ENCODE peak calls at places on chromosome 14, in six cellular contexts. S is left ventricle myocardium inferior, J is astrocyte, H is BJ, Z is fibroblast of lung, M is psoas muscle. B is an unnamed sample. For H3K27me3, the result is how much of the 10 kb centered on the place peaks cover.

GRCh38 chr14:89491701-89492381 is 74.8 kb upstream of the FOXN3 start:
- DNase-seq in S (no peak), Z (peak), J (peak), H (no peak), M (no peak), B (no peak)

GRCh38 chr14:99524091-99524661 is 43.0 kb downstream of the CCNK start:
- DNase-seq in S (peak), M (peak), Z (peak), H (no peak), J (peak), B (no peak)

GRCh38 chr14:84929834-84930233 is 600.1 kb upstream of the FLRT2 start:
- DNase-seq in J (no peak), M (no peak), H (no peak), S (no peak), Z (no peak), B (no peak)

GRCh38 chr14:81772391-81772790 is 238.7 kb upstream of the SEL1L start:
- DNase-seq in S (no peak), Z (no peak), H (no peak), J (no peak), M (no peak), B (no peak)

GRCh38 chr14:98695809-98696208 is 576.2 kb downstream of the BCL11B start:
- DNase-seq in J (no peak), S (no peak), M (no peak), Z (no peak), H (no peak), B (no peak)

GRCh38 chr14:105528859-105529505 is 2.6 kb downstream of the TMEM121 start:
- DNase-seq in Z (no peak), S (no peak), M (no peak), J (no peak), H (no peak), B (peak)

GRCh38 chr14:79483472-79483871 is 727.8 kb downstream of the DIO2 start:
- DNase-seq in Z (peak), S (no peak), H (peak), M (no peak), J (peak), B (no peak)

GRCh38 chr14:102164241-102164641 is 24.5 kb downstream of the WDR20 start:
- DNase-seq in J (no peak), Z (peak), S (no peak), H (no peak), M (no peak), B (no peak)

GRCh38 chr14:101567252-101567651 is 6.0 kb downstream of the DIO3 start:
- DNase-seq in H (no peak), J (no peak), Z (no peak), S (no peak), M (no peak), B (no peak)

GRCh38 chr14:22980672-22981089 is 1.7 kb downstream of the AJUBA start:
- DNase-seq in Z (peak), J (no peak), S (peak), M (peak), H (no peak), B (no peak)

GRCh38 chr14:72863216-72864006 is 30.5 kb downstream of the DPF3 start:
- DNase-seq in M (no peak), Z (no peak), J (no peak), S (no peak), H (no peak), B (peak)

GRCh38 chr14:21923820-21924219 is 250.2 kb upstream of the OR4E1 start:
- DNase-seq in H (no peak), Z (no peak), J (no peak), S (no peak), M (no peak), B (no peak)

GRCh38 chr14:32710351-32711102 is 228.2 kb upstream of the NPAS3 start:
- DNase-seq in M (no peak), Z (peak), H (no peak), S (no peak), J (peak), B (no peak)

GRCh38 chr14:76426161-76426696 is 50.3 kb downstream of the ESRRB start:
- DNase-seq in M (no peak), S (no peak), H (no peak), Z (no peak), J (no peak), B (no peak)

GRCh38 chr14:99609245-99610117 is 5.5 kb upstream of the CCDC85C start:
- DNase-seq in J (no peak), Z (no peak), H (no peak), M (no peak), S (no peak), B (no peak)

GRCh38 chr14:54722791-54723432 is 156.0 kb downstream of the SAMD4A start:
- DNase-seq in S (no peak), J (peak), Z (peak), H (no peak), M (no peak), B (no peak)

GRCh38 chr14:99267871-99268775 is 3.9 kb downstream of the BCL11B start:
- DNase-seq in Z (no peak), M (no peak), H (no peak), S (no peak), J (no peak), B (no peak)

GRCh38 chr14:75896341-75896740 is 85.5 kb downstream of the TGFB3 start:
- DNase-seq in Z (peak), S (no peak), H (no peak), M (no peak), J (peak), B (no peak)

GRCh38 chr14:69574266-69574953 is at the start of gene CCDC177:
- DNase-seq in H (no peak), S (no peak), M (peak), J (no peak), Z (peak), B (peak)

GRCh38 chr14:77889971-77890442 is 90.1 kb downstream of the ADCK1 start:
- DNase-seq in J (peak), H (peak), Z (peak), M (no peak), S (no peak), B (no peak)

GRCh38 chr14:40909906-40910305 is 696.8 kb upstream of the LRFN5 start:
- DNase-seq in H (no peak), S (no peak), M (no peak), Z (no peak), J (no peak), B (no peak)

GRCh38 chr14:68199465-68200145 is 380.0 kb downstream of the RAD51B start:
- DNase-seq in S (peak), J (peak), H (no peak), M (no peak), Z (peak), B (no peak)

GRCh38 chr14:58362798-58363412 is 32.8 kb upstream of the TOMM20L start:
- DNase-seq in H (no peak), Z (peak), S (no peak), J (peak), M (no peak), B (no peak)

GRCh38 chr14:51498411-51499227 is 153.1 kb upstream of the FRMD6 start:
- DNase-seq in M (no peak), Z (no peak), J (no peak), H (no peak), S (no peak), B (no peak)

GRCh38 chr14:69612014-69612758 is 790 bp downstream of the SUSD6 start:
- DNase-seq in M (peak), Z (peak), S (peak), H (no peak), J (no peak), B (peak)

GRCh38 chr14:105019861-105020814 is 745 bp downstream of the CDCA4 start:
- DNase-seq in J (no peak), Z (peak), H (no peak), M (peak), S (no peak), B (peak)

GRCh38 chr14:54529811-54530210 is 20.1 kb downstream of the CGRRF1 start:
- DNase-seq in J (peak), Z (peak), M (no peak), H (peak), S (no peak), B (no peak)

GRCh38 chr14:85531594-85532391 is 1.8 kb downstream of the FLRT2 start:
- DNase-seq in J (peak), H (no peak), S (peak), Z (peak), M (peak), B (no peak)

GRCh38 chr14:101862177-101862576 is 100.7 kb downstream of the PPP2R5C start:
- DNase-seq in H (no peak), J (peak), S (no peak), M (no peak), Z (peak), B (no peak)

GRCh38 chr14:74048291-74048690 is 29.1 kb downstream of the BBOF1 start:
- DNase-seq in H (no peak), Z (peak), M (no peak), J (peak), S (no peak), B (no peak)
- TF ChIP-seq CTCF in H (no peak), Z (no peak), M (no peak), J (peak), S (no peak), B (no peak)

GRCh38 chr14:96002511-96002884 is 36.7 kb upstream of the C14orf132 start:
- DNase-seq in S (no peak), J (no peak), Z (no peak), H (no peak), M (no peak), B (no peak)
- H3K27me3 ChIP-seq in S (half or more), J (under half), Z (under half), H (under half), M (under half), B (under half)

GRCh38 chr14:24674204-24674970 is 40.4 kb upstream of the GZMB start:
- DNase-seq in S (no peak), M (no peak), J (no peak), Z (no peak), H (no peak), B (peak)
- H3K4me3 ChIP-seq in S (no peak), M (no peak), J (no peak), Z (no peak), H (no peak), B (peak)

GRCh38 chr14:61080591-61081010 is 99.6 kb downstream of the SLC38A6 start:
- DNase-seq in H (peak), M (no peak), J (peak), S (no peak), Z (peak), B (peak)
- TF ChIP-seq CTCF in H (peak), M (no peak), J (no peak), S (no peak), Z (no peak), B (peak)

DNA sequence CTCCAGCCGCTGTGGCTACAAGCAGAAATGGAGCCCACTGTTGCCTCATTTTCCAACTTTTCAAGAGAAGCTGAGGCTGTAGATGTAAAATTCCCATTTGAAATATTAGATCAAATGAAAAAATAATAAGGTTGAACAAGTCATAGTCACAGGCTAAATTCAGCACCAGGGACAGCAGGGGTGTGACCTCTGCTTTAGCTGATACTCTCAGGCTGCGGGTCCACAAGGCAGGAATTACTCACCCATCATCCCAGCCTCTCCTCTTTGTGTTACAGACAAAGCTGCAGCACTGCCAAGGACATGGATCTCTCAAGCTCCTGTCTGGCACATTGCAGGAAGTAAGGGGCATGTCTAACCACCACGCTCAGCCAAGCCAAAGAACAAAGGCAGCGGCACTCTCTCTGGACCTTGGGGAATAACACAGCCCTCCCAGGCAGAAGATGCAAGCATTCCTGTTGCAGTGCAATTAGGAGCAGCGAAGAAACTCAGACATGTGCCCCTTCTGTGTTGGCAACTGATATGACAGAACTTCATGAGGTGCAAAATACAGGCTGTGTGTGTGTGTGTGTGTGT is 783.8 kb downstream of the VRK1 start:
- DNase-seq in M (no peak), H (no peak), J (no peak), Z (peak), S (no peak), B (no peak)
- H3K27me3 ChIP-seq in M (under half), H (under half), J (under half), Z (under half), S (under half), B (under half)

DNA sequence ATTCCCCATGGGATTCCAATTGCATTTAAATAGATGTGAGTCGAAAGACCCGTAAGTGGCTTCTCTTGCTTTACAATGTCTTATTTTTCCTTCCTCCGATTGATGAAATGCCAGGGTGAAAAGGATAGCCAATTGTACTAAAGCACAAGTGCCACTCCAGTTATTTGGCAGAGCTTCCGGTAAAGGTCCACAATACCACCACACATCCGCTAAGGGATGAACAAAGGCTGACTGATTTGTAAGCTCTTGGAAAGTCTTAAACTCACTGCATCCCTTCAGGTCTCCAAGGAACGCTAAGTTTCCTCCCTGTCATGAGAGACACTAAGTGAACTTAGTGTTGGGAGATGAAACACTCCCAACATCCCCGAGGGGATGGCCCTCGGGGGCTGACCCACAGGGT is 21.2 kb upstream of the RNASE1 start:
- DNase-seq in H (no peak), S (no peak), Z (no peak), M (no peak), J (no peak), B (no peak)
- H3K4me3 ChIP-seq in H (no peak), S (no peak), Z (no peak), M (no peak), J (no peak), B (no peak)

B was measured in GM06990.